ENCODE peak calls at places on chromosomes 16 and 17, in four cellular contexts. One of them, this sample, is unnamed.

GRCh38 chr16:54946909-54947308 is 16.2 kb downstream of the IRX5 start:
- DNase-seq in esophagus muscularis mucosa: no peak
- DNase-seq in iPS DF 6.9: no peak
- DNase-seq in A673: peak; percentile 10
- DNase-seq in this sample: no peak

GRCh38 chr16:67030221-67030962 is 1.4 kb downstream of the CBFB start:
- DNase-seq in esophagus muscularis mucosa: no peak
- DNase-seq in iPS DF 6.9: no peak
- DNase-seq in A673: peak; percentile 35
- DNase-seq in this sample: no peak

GRCh38 chr16:27191352-27191924 is 11.9 kb upstream of the KDM8 start:
- DNase-seq in esophagus muscularis mucosa: no peak
- DNase-seq in iPS DF 6.9: no peak
- DNase-seq in A673: no peak
- DNase-seq in this sample: no peak

GRCh38 chr16:88482630-88483391 is 29.7 kb downstream of the ZFPM1 start:
- DNase-seq in A673: no peak
- DNase-seq in iPS DF 6.9: no peak
- DNase-seq in esophagus muscularis mucosa: no peak
- DNase-seq in this sample: no peak

GRCh38 chr17:18033442-18034099 is 5.4 kb downstream of the ATPAF2 start:
- DNase-seq in iPS DF 6.9: peak; percentile 52
- DNase-seq in esophagus muscularis mucosa: no peak
- DNase-seq in A673: peak; percentile 91
- DNase-seq in this sample: peak; percentile 87

GRCh38 chr17:78725448-78726021 is 56.5 kb downstream of the CYTH1 start:
- DNase-seq in iPS DF 6.9: no peak
- DNase-seq in esophagus muscularis mucosa: no peak
- DNase-seq in A673: no peak
- DNase-seq in this sample: no peak

GRCh38 chr17:30241051-30241450 is 5.6 kb upstream of the SLC6A4 start:
- DNase-seq in esophagus muscularis mucosa: no peak
- DNase-seq in A673: no peak
- DNase-seq in iPS DF 6.9: no peak
- DNase-seq in this sample: no peak

GRCh38 chr16:10107081-10107480 is 75.1 kb downstream of the GRIN2A start:
- DNase-seq in iPS DF 6.9: no peak
- DNase-seq in esophagus muscularis mucosa: no peak
- DNase-seq in A673: no peak
- DNase-seq in this sample: no peak

GRCh38 chr17:32265192-32265895 is at the start of gene RHBDL3:
- DNase-seq in iPS DF 6.9: no peak
- DNase-seq in esophagus muscularis mucosa: no peak
- DNase-seq in A673: no peak
- DNase-seq in this sample: no peak

GRCh38 chr16:69071036-69071435 is 34.4 kb upstream of the HAS3 start:
- DNase-seq in A673: no peak
- DNase-seq in iPS DF 6.9: no peak
- DNase-seq in esophagus muscularis mucosa: no peak
- DNase-seq in this sample: no peak

GRCh38 chr16:31507929-31508705 is at the start of gene RUSF1:
- DNase-seq in esophagus muscularis mucosa: peak; percentile 97
- DNase-seq in A673: peak; percentile 95
- DNase-seq in iPS DF 6.9: no peak
- DNase-seq in this sample: peak; percentile 79

GRCh38 chr17:59848778-59849177 is 44.0 kb downstream of the TUBD1 start:
- DNase-seq in iPS DF 6.9: no peak
- DNase-seq in esophagus muscularis mucosa: no peak
- DNase-seq in A673: no peak
- DNase-seq in this sample: no peak

GRCh38 chr16:89602273-89602951 is 11.0 kb upstream of the DPEP1 start:
- DNase-seq in iPS DF 6.9: no peak
- DNase-seq in esophagus muscularis mucosa: no peak
- DNase-seq in A673: peak; percentile 88
- DNase-seq in this sample: no peak

GRCh38 chr17:3750296-3750695 is 26.6 kb downstream of the HASPIN start:
- DNase-seq in iPS DF 6.9: no peak
- DNase-seq in A673: no peak
- DNase-seq in esophagus muscularis mucosa: no peak
- DNase-seq in this sample: no peak

GRCh38 chr17:35744830-35745229 is 8.2 kb downstream of the GAS2L2 start:
- DNase-seq in esophagus muscularis mucosa: no peak
- DNase-seq in iPS DF 6.9: no peak
- DNase-seq in A673: no peak
- DNase-seq in this sample: no peak

GRCh38 chr16:72951916-72952315 is 96.0 kb downstream of the ZFHX3 start:
- DNase-seq in A673: no peak
- DNase-seq in iPS DF 6.9: no peak
- DNase-seq in esophagus muscularis mucosa: no peak
- DNase-seq in this sample: no peak

GRCh38 chr16:86926695-86927094 is 348.3 kb downstream of the FOXL1 start:
- DNase-seq in esophagus muscularis mucosa: no peak
- DNase-seq in A673: no peak
- DNase-seq in iPS DF 6.9: no peak
- DNase-seq in this sample: no peak

GRCh38 chr16:68090109-68090508 is 4.9 kb downstream of the NFATC3 start:
- DNase-seq in A673: no peak
- DNase-seq in esophagus muscularis mucosa: no peak
- DNase-seq in iPS DF 6.9: no peak
- DNase-seq in this sample: no peak

GRCh38 chr16:3461120-3461519 is 17.6 kb downstream of the NAA60 start:
- DNase-seq in esophagus muscularis mucosa: no peak
- DNase-seq in iPS DF 6.9: no peak
- DNase-seq in A673: peak; percentile 45
- DNase-seq in this sample: no peak

GRCh38 chr16:69906838-69907301 is 44.3 kb upstream of the CLEC18A start:
- DNase-seq in iPS DF 6.9: no peak
- DNase-seq in esophagus muscularis mucosa: no peak
- DNase-seq in A673: no peak
- DNase-seq in this sample: no peak

GRCh38 chr16:55502801-55503366 is 6.0 kb upstream of the LPCAT2 start:
- DNase-seq in iPS DF 6.9: no peak
- DNase-seq in A673: no peak
- DNase-seq in esophagus muscularis mucosa: peak; percentile 95
- DNase-seq in this sample: peak; percentile 58

GRCh38 chr17:70138309-70138865 is 30.9 kb upstream of the KCNJ2 start:
- DNase-seq in esophagus muscularis mucosa: no peak
- DNase-seq in iPS DF 6.9: no peak
- DNase-seq in A673: no peak
- DNase-seq in this sample: no peak

GRCh38 chr17:76497979-76498885 is 3.0 kb downstream of the RHBDF2 start:
- DNase-seq in A673: peak; percentile 86
- DNase-seq in esophagus muscularis mucosa: no peak
- DNase-seq in iPS DF 6.9: no peak
- DNase-seq in this sample: peak; percentile 26

GRCh38 chr16:69314534-69314933 is 3.4 kb downstream of the VPS4A start:
- DNase-seq in A673: no peak
- DNase-seq in esophagus muscularis mucosa: no peak
- DNase-seq in iPS DF 6.9: no peak
- DNase-seq in this sample: no peak

GRCh38 chr17:2302740-2303277 is 776 bp downstream of the SMG6 start:
- DNase-seq in esophagus muscularis mucosa: no peak
- DNase-seq in A673: peak; percentile 60
- DNase-seq in iPS DF 6.9: no peak
- DNase-seq in this sample: peak; percentile 32

GRCh38 chr17:27879987-27880608 is 13.1 kb downstream of the LYRM9 start:
- DNase-seq in esophagus muscularis mucosa: no peak
- DNase-seq in A673: peak; percentile 71
- DNase-seq in iPS DF 6.9: peak; percentile 41
- DNase-seq in this sample: peak; percentile 82

GRCh38 chr17:37220609-37220953 is 155.2 kb upstream of the C17orf78 start:
- DNase-seq in esophagus muscularis mucosa: no peak
- DNase-seq in A673: peak; percentile 21
- DNase-seq in iPS DF 6.9: no peak
- DNase-seq in this sample: peak; percentile 34

GRCh38 chr17:16106161-16106891 is 106.7 kb downstream of the TTC19 start:
- DNase-seq in A673: peak; percentile 48
- DNase-seq in iPS DF 6.9: no peak
- DNase-seq in esophagus muscularis mucosa: no peak
- DNase-seq in this sample: no peak

GRCh38 chr17:46180895-46181279 is 12.3 kb downstream of the KANSL1 start:
- DNase-seq in A673: no peak
- DNase-seq in esophagus muscularis mucosa: no peak
- DNase-seq in iPS DF 6.9: no peak
- DNase-seq in this sample: no peak

GRCh38 chr16:85683363-85683762 is 5.4 kb downstream of the GINS2 start:
- DNase-seq in A673: no peak
- DNase-seq in esophagus muscularis mucosa: no peak
- DNase-seq in iPS DF 6.9: no peak
- DNase-seq in this sample: no peak

GRCh38 chr17:385836-386144 is 33.2 kb upstream of the RPH3AL start:
- DNase-seq in iPS DF 6.9: no peak
- DNase-seq in A673: no peak
- DNase-seq in esophagus muscularis mucosa: no peak
- DNase-seq in this sample: no peak
- H3K4me3 ChIP-seq in iPS DF 6.9: peak overlapping the region; percentile 25
- H3K4me3 ChIP-seq in A673: peak overlapping the region; percentile 42
- H3K4me3 ChIP-seq in esophagus muscularis mucosa: peak overlapping the region; percentile 72
- H3K4me3 ChIP-seq in this sample: peak overlapping the region; percentile 33

GRCh38 chr17:49618112-49618611 is 42.5 kb downstream of the NXPH3 start:
- DNase-seq in A673: no peak
- DNase-seq in esophagus muscularis mucosa: no peak
- DNase-seq in iPS DF 6.9: no peak
- DNase-seq in this sample: no peak

GRCh38 chr17:49616546-49617205 is 41.0 kb downstream of the NXPH3 start:
- DNase-seq in A673: no peak
- DNase-seq in iPS DF 6.9: no peak
- DNase-seq in esophagus muscularis mucosa: no peak
- DNase-seq in this sample: no peak

GRCh38 chr17:49624896-49625295 is 49.2 kb downstream of the NXPH3 start:
- DNase-seq in esophagus muscularis mucosa: no peak
- DNase-seq in A673: no peak
- DNase-seq in iPS DF 6.9: no peak
- DNase-seq in this sample: no peak

GRCh38 chr17:49621420-49621819 is 45.7 kb downstream of the NXPH3 start:
- DNase-seq in A673: no peak
- DNase-seq in iPS DF 6.9: no peak
- DNase-seq in esophagus muscularis mucosa: no peak
- DNase-seq in this sample: no peak

DNA sequence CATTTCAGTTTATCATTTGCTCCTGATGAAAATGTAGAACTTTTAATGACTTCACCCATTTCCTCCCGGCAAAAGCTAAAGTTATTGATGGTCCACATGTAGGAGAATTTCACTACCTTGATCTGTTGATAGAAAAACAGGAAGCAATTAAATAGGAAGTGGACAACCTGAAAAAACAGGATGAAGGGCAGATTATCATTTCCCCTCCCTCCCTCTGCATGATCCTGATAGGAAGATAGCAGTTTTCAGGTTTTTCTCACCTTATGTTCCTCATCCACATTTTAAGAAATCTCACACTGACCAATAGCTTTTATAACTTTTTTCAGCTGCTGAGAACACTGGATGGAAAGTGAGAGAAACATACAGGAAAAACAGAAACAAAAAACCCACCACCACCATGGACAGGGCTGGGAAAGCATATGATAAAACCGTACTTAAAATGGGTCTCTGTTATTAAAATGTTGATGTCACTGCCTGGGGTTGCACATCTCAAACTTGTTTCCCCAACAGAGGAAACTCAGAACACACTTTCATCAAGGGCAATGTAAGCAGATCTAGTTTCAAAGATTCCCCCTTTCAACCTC is 46.4 kb downstream of the NXPH3 start:
- DNase-seq in esophagus muscularis mucosa: no peak
- DNase-seq in iPS DF 6.9: no peak
- DNase-seq in A673: no peak
- DNase-seq in this sample: no peak
- H3K4me1 ChIP-seq in esophagus muscularis mucosa: peaks cover 72% of the 10 kb centered on the region
- H3K4me1 ChIP-seq in iPS DF 6.9: no peaks in the 10 kb centered on the region
- H3K4me1 ChIP-seq in A673: peaks cover 2% of the 10 kb centered on the region
- H3K4me1 ChIP-seq in this sample: no peaks in the 10 kb centered on the region

DNA sequence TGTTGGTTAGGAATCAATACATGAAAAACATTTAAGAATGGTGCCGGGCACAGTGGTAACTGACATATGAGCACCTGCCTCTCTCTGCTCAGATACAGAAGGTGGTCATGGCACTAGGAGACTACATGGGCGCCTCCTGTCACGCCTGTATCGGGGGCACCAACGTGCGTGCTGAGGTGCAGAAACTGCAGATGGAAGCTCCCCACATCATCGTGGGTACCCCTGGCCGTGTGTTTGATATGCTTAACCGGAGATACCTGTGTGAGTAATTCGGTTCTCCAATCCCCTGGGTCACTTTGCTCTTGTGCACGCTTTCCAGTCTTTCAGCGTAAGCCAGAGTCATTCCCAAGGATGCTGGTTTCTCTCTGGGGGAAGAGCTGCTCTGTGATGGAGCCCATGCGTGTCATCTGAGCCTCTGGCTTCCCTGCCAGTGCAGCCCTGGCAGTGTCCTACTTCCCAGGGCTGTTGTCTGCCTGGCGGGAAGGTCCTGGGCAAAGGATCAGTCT is 3.0 kb upstream of the CD68 start:
- DNase-seq in A673: no peak
- DNase-seq in esophagus muscularis mucosa: no peak
- DNase-seq in iPS DF 6.9: no peak
- DNase-seq in this sample: no peak
- H3K36me3 ChIP-seq in A673: peaks cover 73% of the 10 kb centered on the region
- H3K36me3 ChIP-seq in esophagus muscularis mucosa: peaks cover 60% of the 10 kb centered on the region
- H3K36me3 ChIP-seq in iPS DF 6.9: peaks cover 39% of the 10 kb centered on the region
- H3K36me3 ChIP-seq in this sample: peaks cover 66% of the 10 kb centered on the region

DNA sequence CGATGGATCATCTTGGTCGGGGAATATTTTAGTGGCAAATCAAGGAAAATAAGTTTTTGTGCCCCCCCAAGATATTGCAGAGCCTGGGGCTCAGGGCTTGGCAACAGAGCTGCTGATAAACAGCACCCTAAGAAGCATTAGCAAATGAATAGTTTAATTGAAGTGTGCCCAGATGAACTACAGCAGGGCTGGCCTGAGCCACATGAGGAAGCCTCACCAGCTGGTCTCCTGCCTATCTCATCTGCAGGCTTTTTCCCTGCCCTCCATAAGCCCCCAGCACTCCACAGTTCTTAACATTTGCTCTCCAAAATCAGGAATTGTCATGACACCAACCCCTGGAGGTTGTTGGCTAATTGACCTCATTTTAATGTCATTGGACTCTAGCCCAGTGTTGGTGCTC is 480.2 kb downstream of the HS3ST3B1 start:
- DNase-seq in iPS DF 6.9: no peak
- DNase-seq in A673: no peak
- DNase-seq in esophagus muscularis mucosa: no peak
- DNase-seq in this sample: no peak
- H3K4me3 ChIP-seq in iPS DF 6.9: no peak overlapping the region
- H3K4me3 ChIP-seq in A673: no peak overlapping the region
- H3K4me3 ChIP-seq in esophagus muscularis mucosa: no peak overlapping the region
- H3K4me3 ChIP-seq in this sample: no peak overlapping the region

This sample was measured in HAP-1.